ENCODE peak calls at places on chromosome 3, in eight cellular contexts. Z is tibial artery, W is mucosa of descending colon, K is left ventricle myocardium inferior, D is endodermal cell, J is upper lobe of right lung, E is BE2C, V is Peyer's patch. G is an unnamed sample. For H3K4me1, the result is how much of the 10 kb centered on the place peaks cover.

GRCh38 chr3:60932669-60933068 is 318.6 kb downstream of the FHIT start:
- DNase-seq in Z (no peak), D (no peak), V (no peak), E (no peak), W (no peak), K (no peak), J (no peak), G (no peak)

GRCh38 chr3:110576962-110577361 is 494.7 kb upstream of the NECTIN3 start:
- DNase-seq in K (no peak), J (no peak), V (no peak), W (no peak), Z (no peak), D (peak), E (no peak), G (no peak)

GRCh38 chr3:140709751-140710150 is 31.9 kb downstream of the TRIM42 start:
- DNase-seq in E (no peak), V (no peak), J (no peak), D (no peak), K (no peak), W (no peak), Z (no peak), G (no peak)

GRCh38 chr3:121491683-121492082 is 54.1 kb downstream of the POLQ start:
- DNase-seq in K (no peak), W (no peak), E (no peak), J (no peak), V (no peak), D (peak), Z (no peak), G (no peak)

GRCh38 chr3:142694225-142694624 is 29.6 kb upstream of the TRPC1 start:
- DNase-seq in J (no peak), Z (no peak), K (no peak), V (no peak), E (no peak), W (no peak), D (no peak), G (no peak)

GRCh38 chr3:186454881-186455703 is 89.1 kb downstream of the CRYGS start:
- DNase-seq in W (no peak), D (no peak), Z (no peak), E (no peak), J (no peak), V (no peak), K (no peak), G (no peak)

GRCh38 chr3:157123621-157124020 is 36.3 kb downstream of the CCNL1 start:
- DNase-seq in E (no peak), D (peak), V (no peak), Z (no peak), K (no peak), W (no peak), J (no peak), G (no peak)

GRCh38 chr3:48685603-48686511 is at the start of gene NCKIPSD:
- DNase-seq in E (peak), D (peak), W (peak), J (peak), K (peak), V (peak), Z (peak), G (peak)

GRCh38 chr3:196440696-196441095 is 8.5 kb upstream of the UBXN7 start:
- DNase-seq in V (no peak), W (no peak), E (no peak), J (no peak), D (no peak), K (no peak), Z (no peak), G (no peak)

GRCh38 chr3:154614078-154614477 is 184.1 kb upstream of the GPR149 start:
- DNase-seq in K (no peak), W (no peak), E (no peak), J (no peak), V (no peak), Z (no peak), D (no peak), G (no peak)

GRCh38 chr3:414063-414462 is 217.5 kb downstream of the CHL1 start:
- DNase-seq in E (no peak), Z (no peak), W (no peak), D (no peak), V (no peak), K (no peak), J (no peak), G (no peak)

GRCh38 chr3:171176244-171176925 is 149.9 kb upstream of the SLC2A2 start:
- DNase-seq in V (no peak), E (no peak), D (no peak), W (no peak), J (no peak), K (no peak), Z (no peak), G (peak)

GRCh38 chr3:152317184-152317583 is 48.5 kb downstream of the MBNL1 start:
- DNase-seq in D (no peak), K (no peak), V (no peak), W (no peak), E (no peak), Z (no peak), J (no peak), G (no peak)

GRCh38 chr3:150410311-150411105 is 2.4 kb downstream of the TSC22D2 start:
- DNase-seq in V (peak), Z (peak), E (peak), W (peak), J (peak), D (peak), K (peak), G (peak)
- TF ChIP-seq CTCF in V (no peak), Z (no peak), E (no peak), W (no peak), J (no peak), D (peak), K (no peak), G (no peak)

GRCh38 chr3:30613135-30613825 is 6.9 kb downstream of the TGFBR2 start:
- DNase-seq in K (no peak), E (no peak), D (no peak), V (no peak), Z (no peak), J (no peak), W (no peak), G (no peak)

GRCh38 chr3:30614373-30614772 is 8.0 kb downstream of the TGFBR2 start:
- DNase-seq in V (no peak), E (no peak), D (no peak), J (no peak), Z (no peak), W (no peak), K (no peak), G (no peak)

GRCh38 chr3:30610702-30611410 is 4.5 kb downstream of the TGFBR2 start:
- DNase-seq in W (no peak), K (no peak), J (no peak), D (no peak), V (no peak), Z (no peak), E (no peak), G (no peak)

GRCh38 chr3:30611613-30612421 is 5.4 kb downstream of the TGFBR2 start:
- DNase-seq in D (no peak), Z (no peak), K (no peak), E (no peak), W (no peak), V (no peak), J (no peak), G (no peak)

GRCh38 chr3:30612422-30613134 is 6.2 kb downstream of the TGFBR2 start:
- DNase-seq in E (no peak), W (no peak), J (no peak), D (no peak), V (no peak), Z (no peak), K (no peak), G (no peak)
- H3K4me1 ChIP-seq in E (under half), W (under half), J (half or more), D (under half), V (under half), Z (under half), K (half or more), G (half or more)

GRCh38 chr3:69186575-69187093 is 64.2 kb upstream of the LMOD3 start:
- DNase-seq in J (no peak), V (no peak), K (no peak), Z (no peak), E (no peak), W (no peak), D (no peak), G (no peak)
- TF ChIP-seq CTCF in J (no peak), V (no peak), K (no peak), Z (no peak), E (no peak), W (no peak), D (no peak), G (no peak)

DNA sequence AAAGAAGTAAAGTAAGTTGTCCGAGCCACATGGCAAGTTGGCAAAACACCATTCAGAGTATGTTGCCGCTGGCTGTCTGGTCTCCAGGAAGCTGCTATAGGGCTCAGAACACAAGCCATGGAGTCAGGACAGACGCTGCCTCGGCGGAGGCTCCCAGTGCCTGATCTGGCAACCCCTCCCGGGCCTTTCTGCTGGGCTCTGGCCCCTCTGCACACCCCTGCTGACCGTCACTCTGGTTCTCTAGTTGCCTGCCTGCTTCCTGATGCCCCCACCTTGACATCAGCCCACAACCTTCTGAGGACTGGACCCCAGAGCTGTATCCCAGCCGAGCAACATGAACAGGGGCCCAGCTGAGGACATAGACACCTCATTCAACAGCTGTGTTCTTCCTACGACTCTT is 39.1 kb downstream of the MGLL start:
- DNase-seq in Z (no peak), K (no peak), D (no peak), W (peak), V (peak), E (no peak), J (peak), G (no peak)
- H3K4me1 ChIP-seq in Z (half or more), K (half or more), D (under half), W (under half), V (under half), E (under half), J (half or more), G (half or more)

GRCh38 chr3:159763466-159764210 is 225.0 kb upstream of the IL12A start:
- DNase-seq in W (peak), E (peak), D (peak), V (peak), J (peak), K (peak), Z (peak), G (peak)
- TF ChIP-seq CTCF in W (no peak), E (peak), D (peak), V (no peak), J (peak), K (peak), Z (peak), G (peak)

DNA sequence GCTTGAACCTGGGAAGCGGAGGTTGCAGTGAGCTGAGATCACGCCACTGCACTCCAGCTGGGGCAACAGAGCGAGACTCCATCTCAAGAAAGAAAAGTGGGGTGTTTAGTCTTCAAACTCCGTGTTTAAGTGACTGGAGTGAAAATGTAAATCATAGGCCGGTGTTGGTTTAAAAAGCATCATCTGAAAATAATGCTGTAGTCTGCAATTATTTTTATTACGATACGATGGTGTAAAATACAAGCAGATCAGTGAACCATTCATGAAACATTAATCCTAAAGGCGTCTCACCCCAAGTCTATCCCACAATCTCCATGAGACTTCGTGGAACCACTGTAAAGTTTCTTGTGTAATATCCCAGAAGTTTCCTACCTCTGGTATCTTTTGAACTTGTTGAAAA is 6.3 kb downstream of the CTNNB1 start:
- DNase-seq in V (no peak), K (no peak), W (no peak), J (no peak), Z (no peak), E (no peak), D (no peak), G (no peak)
- H3K4me1 ChIP-seq in V (under half), K (half or more), W (half or more), J (half or more), Z (under half), E (under half), D (under half), G (half or more)

DNA sequence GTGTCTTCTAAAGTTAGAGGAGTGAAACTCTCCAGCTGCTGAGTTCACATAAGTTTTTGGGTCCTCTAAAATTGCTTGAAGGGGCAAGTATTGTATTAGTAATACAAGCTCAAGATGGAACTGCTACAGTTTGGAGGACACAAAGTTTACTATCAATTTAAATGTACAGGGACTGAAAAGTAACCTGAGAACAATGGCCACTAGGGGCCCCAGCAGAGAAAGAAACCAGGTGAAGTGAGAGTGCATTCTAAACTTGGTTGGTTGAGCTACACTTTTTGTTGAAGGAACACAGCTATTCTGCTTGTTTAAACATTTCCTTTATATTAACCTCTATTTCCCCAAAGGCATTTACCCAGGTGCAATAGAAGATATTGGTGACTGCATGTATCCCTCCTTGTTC is 755.5 kb downstream of the GBE1 start:
- DNase-seq in E (no peak), W (no peak), V (no peak), D (peak), K (no peak), Z (no peak), J (no peak), G (no peak)
- TF ChIP-seq CTCF in E (peak), W (no peak), V (no peak), D (peak), K (no peak), Z (no peak), J (no peak), G (no peak)

GRCh38 chr3:5766848-5767247 is 579.3 kb downstream of the EDEM1 start:
- DNase-seq in Z (no peak), W (no peak), J (no peak), V (no peak), K (no peak), E (no peak), D (no peak), G (no peak)
- H3K4me1 ChIP-seq in Z (under half), W (under half), J (under half), V (under half), K (under half), E (under half), D (under half), G (under half)